ENCODE peak calls at places on chromosomes 2 and 18, in four cellular contexts. One of them, this sample, is unnamed.
A peak's percentile ranks its signal among the peaks of the same experiment; 100 is the strongest.

GRCh38 chr18:61764381-61764780 is 128.4 kb downstream of the RNF152 start:
- ATAC-seq in left lung: no peak
- ATAC-seq in stimulated activated naive B cell treated with anti-CD40 and anti-IgM and Interleukin-4, amounts not matched to agents 10 μg/mL and 1 μg/mL and 100 μg/mL, for 72 hours: peak; percentile 61
- ATAC-seq in central memory CD8-positive, alpha-beta T cell: peak; percentile 56
- ATAC-seq in this sample: no peak

GRCh38 chr2:188634656-188635055 is 339.5 kb upstream of the COL3A1 start:
- ATAC-seq in left lung: no peak
- ATAC-seq in stimulated activated naive B cell treated with anti-CD40 and anti-IgM and Interleukin-4, amounts not matched to agents 10 μg/mL and 1 μg/mL and 100 μg/mL, for 72 hours: no peak
- ATAC-seq in central memory CD8-positive, alpha-beta T cell: no peak
- ATAC-seq in this sample: no peak

GRCh38 chr2:231573096-231573495 is 19.6 kb upstream of the TEX44 start:
- ATAC-seq in left lung: no peak
- ATAC-seq in stimulated activated naive B cell treated with anti-CD40 and anti-IgM and Interleukin-4, amounts not matched to agents 10 μg/mL and 1 μg/mL and 100 μg/mL, for 72 hours: no peak
- ATAC-seq in central memory CD8-positive, alpha-beta T cell: no peak
- ATAC-seq in this sample: no peak

GRCh38 chr2:157258520-157259326 is 1.2 kb downstream of the GALNT5 start:
- ATAC-seq in left lung: peak; percentile 29
- ATAC-seq in stimulated activated naive B cell treated with anti-CD40 and anti-IgM and Interleukin-4, amounts not matched to agents 10 μg/mL and 1 μg/mL and 100 μg/mL, for 72 hours: no peak
- ATAC-seq in central memory CD8-positive, alpha-beta T cell: no peak
- ATAC-seq in this sample: peak; percentile 18

GRCh38 chr2:26887142-26887541 is 39.2 kb downstream of the DPYSL5 start:
- ATAC-seq in left lung: no peak
- ATAC-seq in stimulated activated naive B cell treated with anti-CD40 and anti-IgM and Interleukin-4, amounts not matched to agents 10 μg/mL and 1 μg/mL and 100 μg/mL, for 72 hours: peak; percentile 94
- ATAC-seq in central memory CD8-positive, alpha-beta T cell: no peak
- ATAC-seq in this sample: no peak

GRCh38 chr2:11305958-11306357 is 38.5 kb downstream of the ROCK2 start:
- ATAC-seq in left lung: peak; percentile 71
- ATAC-seq in stimulated activated naive B cell treated with anti-CD40 and anti-IgM and Interleukin-4, amounts not matched to agents 10 μg/mL and 1 μg/mL and 100 μg/mL, for 72 hours: no peak
- ATAC-seq in central memory CD8-positive, alpha-beta T cell: no peak
- ATAC-seq in this sample: no peak

GRCh38 chr2:204104821-204105220 is 168.3 kb downstream of the ICOS start:
- ATAC-seq in left lung: no peak
- ATAC-seq in stimulated activated naive B cell treated with anti-CD40 and anti-IgM and Interleukin-4, amounts not matched to agents 10 μg/mL and 1 μg/mL and 100 μg/mL, for 72 hours: no peak
- ATAC-seq in central memory CD8-positive, alpha-beta T cell: no peak
- ATAC-seq in this sample: no peak

GRCh38 chr2:227256605-227257004 is 68.4 kb upstream of the MFF start:
- ATAC-seq in left lung: no peak
- ATAC-seq in stimulated activated naive B cell treated with anti-CD40 and anti-IgM and Interleukin-4, amounts not matched to agents 10 μg/mL and 1 μg/mL and 100 μg/mL, for 72 hours: no peak
- ATAC-seq in central memory CD8-positive, alpha-beta T cell: no peak
- ATAC-seq in this sample: no peak

GRCh38 chr2:102181919-102182635 is 4.7 kb upstream of the IL1RL2 start:
- ATAC-seq in left lung: no peak
- ATAC-seq in stimulated activated naive B cell treated with anti-CD40 and anti-IgM and Interleukin-4, amounts not matched to agents 10 μg/mL and 1 μg/mL and 100 μg/mL, for 72 hours: no peak
- ATAC-seq in central memory CD8-positive, alpha-beta T cell: no peak
- ATAC-seq in this sample: peak; percentile 88

GRCh38 chr2:105274046-105274445 is 32.5 kb downstream of the GPR45 start:
- ATAC-seq in left lung: peak; percentile 27
- ATAC-seq in stimulated activated naive B cell treated with anti-CD40 and anti-IgM and Interleukin-4, amounts not matched to agents 10 μg/mL and 1 μg/mL and 100 μg/mL, for 72 hours: no peak
- ATAC-seq in central memory CD8-positive, alpha-beta T cell: no peak
- ATAC-seq in this sample: no peak

GRCh38 chr2:48174503-48174902 is 268.2 kb upstream of the FBXO11 start:
- ATAC-seq in left lung: peak; percentile 75
- ATAC-seq in stimulated activated naive B cell treated with anti-CD40 and anti-IgM and Interleukin-4, amounts not matched to agents 10 μg/mL and 1 μg/mL and 100 μg/mL, for 72 hours: no peak
- ATAC-seq in central memory CD8-positive, alpha-beta T cell: no peak
- ATAC-seq in this sample: no peak

GRCh38 chr2:10688921-10689807 is 611 bp downstream of the NOL10 start:
- ATAC-seq in left lung: peak; percentile 68
- ATAC-seq in stimulated activated naive B cell treated with anti-CD40 and anti-IgM and Interleukin-4, amounts not matched to agents 10 μg/mL and 1 μg/mL and 100 μg/mL, for 72 hours: peak; percentile 35
- ATAC-seq in central memory CD8-positive, alpha-beta T cell: peak; percentile 45
- ATAC-seq in this sample: peak; percentile 58

GRCh38 chr2:217851191-217852020 is 151.4 kb downstream of the TNS1 start:
- ATAC-seq in left lung: peak; percentile 20
- ATAC-seq in stimulated activated naive B cell treated with anti-CD40 and anti-IgM and Interleukin-4, amounts not matched to agents 10 μg/mL and 1 μg/mL and 100 μg/mL, for 72 hours: no peak
- ATAC-seq in central memory CD8-positive, alpha-beta T cell: no peak
- ATAC-seq in this sample: no peak

GRCh38 chr18:26854292-26854881 is 11.1 kb downstream of the AQP4 start:
- ATAC-seq in left lung: peak; percentile 66
- ATAC-seq in stimulated activated naive B cell treated with anti-CD40 and anti-IgM and Interleukin-4, amounts not matched to agents 10 μg/mL and 1 μg/mL and 100 μg/mL, for 72 hours: no peak
- ATAC-seq in central memory CD8-positive, alpha-beta T cell: no peak
- ATAC-seq in this sample: no peak

GRCh38 chr2:239757154-239757760 is 267.9 kb downstream of the NDUFA10 start:
- ATAC-seq in left lung: no peak
- ATAC-seq in stimulated activated naive B cell treated with anti-CD40 and anti-IgM and Interleukin-4, amounts not matched to agents 10 μg/mL and 1 μg/mL and 100 μg/mL, for 72 hours: no peak
- ATAC-seq in central memory CD8-positive, alpha-beta T cell: no peak
- ATAC-seq in this sample: no peak

GRCh38 chr2:37589298-37589697 is 82.1 kb downstream of the CDC42EP3 start:
- ATAC-seq in left lung: no peak
- ATAC-seq in stimulated activated naive B cell treated with anti-CD40 and anti-IgM and Interleukin-4, amounts not matched to agents 10 μg/mL and 1 μg/mL and 100 μg/mL, for 72 hours: no peak
- ATAC-seq in central memory CD8-positive, alpha-beta T cell: no peak
- ATAC-seq in this sample: no peak

GRCh38 chr2:119245076-119245840 is 21.6 kb downstream of the STEAP3 start:
- ATAC-seq in left lung: no peak
- ATAC-seq in stimulated activated naive B cell treated with anti-CD40 and anti-IgM and Interleukin-4, amounts not matched to agents 10 μg/mL and 1 μg/mL and 100 μg/mL, for 72 hours: no peak
- ATAC-seq in central memory CD8-positive, alpha-beta T cell: no peak
- ATAC-seq in this sample: no peak

GRCh38 chr2:62785216-62785615 is 79.7 kb downstream of the EHBP1 start:
- ATAC-seq in left lung: no peak
- ATAC-seq in stimulated activated naive B cell treated with anti-CD40 and anti-IgM and Interleukin-4, amounts not matched to agents 10 μg/mL and 1 μg/mL and 100 μg/mL, for 72 hours: peak; percentile 54
- ATAC-seq in central memory CD8-positive, alpha-beta T cell: no peak
- ATAC-seq in this sample: peak; percentile 59

GRCh38 chr2:238433941-238434845 is 7.5 kb downstream of the ASB1 start:
- ATAC-seq in left lung: no peak
- ATAC-seq in stimulated activated naive B cell treated with anti-CD40 and anti-IgM and Interleukin-4, amounts not matched to agents 10 μg/mL and 1 μg/mL and 100 μg/mL, for 72 hours: no peak
- ATAC-seq in central memory CD8-positive, alpha-beta T cell: no peak
- ATAC-seq in this sample: no peak